ENCODE peak calls at places on chromosomes 2 and 18, in five cellular contexts. A, G, D, E and R are unnamed samples.

GRCh38 chr18:3450358-3451107 is 561 bp downstream of the TGIF1 start:
- DNase-seq in A (peak; percentile 71), G (peak; percentile 52), D (no peak), E (peak; percentile 71), R (peak; percentile 49)

GRCh38 chr2:10084567-10084910 is 4.3 kb upstream of the CYS1 start:
- DNase-seq in A (no peak), G (no peak), D (no peak), E (no peak), R (no peak)

GRCh38 chr2:99883356-99883867 is 259.0 kb downstream of the AFF3 start:
- DNase-seq in A (no peak), G (peak; percentile 30), D (no peak), E (no peak), R (no peak)

GRCh38 chr2:213175673-213176247 is 24.3 kb upstream of the IKZF2 start:
- DNase-seq in A (no peak), G (peak; percentile 59), D (no peak), E (no peak), R (no peak)

GRCh38 chr2:22907330-22907729 is 477.6 kb upstream of the KLHL29 start:
- DNase-seq in A (no peak), G (no peak), D (no peak), E (peak; percentile 73), R (no peak)

GRCh38 chr2:98394595-98395153 is 48.4 kb downstream of the CNGA3 start:
- DNase-seq in A (no peak), G (no peak), D (peak; percentile 15), E (no peak), R (no peak)

GRCh38 chr2:218981390-218982311 is 3.3 kb downstream of the FEV start:
- DNase-seq in A (no peak), G (no peak), D (peak; percentile 81), E (no peak), R (no peak)

GRCh38 chr2:214628091-214628490 is 181.4 kb downstream of the BARD1 start:
- DNase-seq in A (no peak), G (no peak), D (no peak), E (no peak), R (no peak)

GRCh38 chr2:240593026-240593702 is 6.6 kb downstream of the CAPN10 start:
- DNase-seq in A (no peak), G (no peak), D (no peak), E (no peak), R (no peak)

GRCh38 chr2:99643824-99644787 is 154.3 kb upstream of the REV1 start:
- DNase-seq in A (no peak), G (peak; percentile 68), D (no peak), E (no peak), R (no peak)

GRCh38 chr2:45945182-45945779 is 293.8 kb downstream of the PRKCE start:
- DNase-seq in A (no peak), G (no peak), D (no peak), E (no peak), R (no peak)

GRCh38 chr2:71923887-71924533 is 223.7 kb downstream of the CYP26B1 start:
- DNase-seq in A (no peak), G (peak; percentile 85), D (peak; percentile 94), E (peak; percentile 58), R (peak; percentile 68)

GRCh38 chr2:219205981-219206441 is 571 bp upstream of the ZFAND2B start:
- DNase-seq in A (no peak), G (no peak), D (no peak), E (no peak), R (no peak)

DNA sequence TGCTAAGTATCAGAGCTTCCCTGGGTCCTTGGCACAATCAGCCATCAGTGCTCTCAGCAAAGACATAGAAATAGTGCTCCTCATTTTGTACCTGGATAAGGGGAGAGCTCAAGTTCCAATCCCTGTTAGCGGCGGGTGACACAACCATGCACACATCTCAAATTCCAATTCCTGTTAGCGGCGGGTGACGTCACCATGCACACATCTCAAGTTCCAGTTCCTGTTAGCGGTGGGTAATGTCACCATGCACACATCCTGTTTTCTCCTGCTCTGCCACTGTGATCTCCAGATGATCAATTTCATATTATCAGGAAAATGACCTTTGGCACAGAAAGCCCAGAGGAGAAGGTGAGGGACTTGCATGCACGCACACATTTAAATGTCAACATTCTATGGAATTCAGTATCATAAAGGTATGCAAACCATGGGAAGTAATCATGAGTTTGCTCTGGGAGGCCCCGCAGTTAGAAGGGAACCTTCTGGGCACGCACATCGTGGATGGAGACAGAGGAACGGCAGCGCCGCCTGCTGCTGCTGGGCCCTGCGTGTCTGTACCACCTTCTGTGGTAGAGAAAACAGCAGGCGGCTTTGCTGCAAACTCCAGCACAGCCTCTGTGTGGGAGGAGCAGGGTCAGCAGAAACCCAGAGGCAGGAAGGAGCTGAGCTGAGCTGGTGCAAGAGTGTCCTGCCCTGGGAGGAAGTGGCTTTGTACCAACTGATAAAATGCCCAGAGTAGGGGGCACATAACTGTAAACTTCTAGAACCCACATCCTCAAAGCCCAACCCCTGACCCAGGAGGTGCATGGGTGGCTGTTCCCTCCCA is 77.8 kb downstream of the MBP start:
- DNase-seq in A (peak; percentile 69), G (peak; percentile 93), D (peak; percentile 86), E (peak; percentile 83), R (peak; percentile 60)
- TF ChIP-seq CTCF in A (peak; percentile 53), G (peak; percentile 85), D (peak; percentile 71), E (peak; percentile 54), R (no peak)

GRCh38 chr18:44096016-44096415 is 584.7 kb upstream of the SETBP1 start:
- DNase-seq in A (no peak), G (peak; percentile 29), D (no peak), E (no peak), R (no peak)

GRCh38 chr18:44093253-44093652 is 587.4 kb upstream of the SETBP1 start:
- DNase-seq in A (no peak), G (no peak), D (no peak), E (no peak), R (no peak)

DNA sequence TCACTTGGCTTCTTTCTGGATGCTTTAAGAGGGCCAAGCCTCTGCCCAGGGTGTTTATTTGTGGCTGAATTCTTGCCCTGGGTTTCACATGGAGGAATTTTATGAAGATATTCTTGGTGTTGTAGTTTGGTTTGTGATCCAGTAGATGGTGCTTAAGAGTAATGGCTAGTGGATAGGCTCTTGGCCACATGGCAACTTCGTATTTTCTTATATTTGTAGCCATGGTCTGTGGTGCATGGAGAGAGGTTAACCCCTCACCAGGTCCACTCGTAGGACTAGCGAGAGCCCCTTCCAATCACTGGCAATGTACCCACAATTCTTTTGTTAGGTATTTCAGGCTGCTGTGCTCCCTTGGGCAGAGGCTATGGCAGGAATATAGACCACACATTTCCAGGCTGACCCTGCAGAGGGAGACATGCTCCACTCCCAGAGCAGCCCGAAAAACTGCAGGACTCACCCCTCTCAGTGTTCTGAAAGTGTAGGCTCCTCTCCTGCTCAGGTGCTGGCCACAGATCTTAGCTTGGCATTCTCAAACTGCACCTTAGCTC is 582.1 kb upstream of the SETBP1 start:
- DNase-seq in A (no peak), G (peak; percentile 53), D (peak; percentile 85), E (no peak), R (no peak)
- TF ChIP-seq CTCF in A (no peak), G (peak; percentile 69), D (peak; percentile 75), E (no peak), R (no peak)

GRCh38 chr2:6645672-6646071 is 220.0 kb downstream of the CMPK2 start:
- DNase-seq in A (no peak), G (no peak), D (no peak), E (no peak), R (no peak)
- TF ChIP-seq CTCF in A (no peak), G (no peak), D (no peak), E (no peak), R (no peak)

GRCh38 chr2:236503100-236503499 is 66.5 kb upstream of the ACKR3 start:
- DNase-seq in A (no peak), G (no peak), D (peak; percentile 70), E (no peak), R (no peak)
- TF ChIP-seq CTCF in A (no peak), G (peak; percentile 37), D (peak; percentile 66), E (no peak), R (no peak)

GRCh38 chr18:62828091-62828640 is 112.8 kb downstream of the PHLPP1 start:
- DNase-seq in A (no peak), G (no peak), D (no peak), E (no peak), R (no peak)

GRCh38 chr18:62827397-62827796 is 112.1 kb downstream of the PHLPP1 start:
- DNase-seq in A (no peak), G (no peak), D (no peak), E (no peak), R (no peak)

GRCh38 chr18:62832282-62832681 is 116.9 kb downstream of the PHLPP1 start:
- DNase-seq in A (no peak), G (peak; percentile 37), D (no peak), E (no peak), R (no peak)

GRCh38 chr18:62828852-62829251 is 113.5 kb downstream of the PHLPP1 start:
- DNase-seq in A (no peak), G (no peak), D (no peak), E (no peak), R (no peak)

DNA sequence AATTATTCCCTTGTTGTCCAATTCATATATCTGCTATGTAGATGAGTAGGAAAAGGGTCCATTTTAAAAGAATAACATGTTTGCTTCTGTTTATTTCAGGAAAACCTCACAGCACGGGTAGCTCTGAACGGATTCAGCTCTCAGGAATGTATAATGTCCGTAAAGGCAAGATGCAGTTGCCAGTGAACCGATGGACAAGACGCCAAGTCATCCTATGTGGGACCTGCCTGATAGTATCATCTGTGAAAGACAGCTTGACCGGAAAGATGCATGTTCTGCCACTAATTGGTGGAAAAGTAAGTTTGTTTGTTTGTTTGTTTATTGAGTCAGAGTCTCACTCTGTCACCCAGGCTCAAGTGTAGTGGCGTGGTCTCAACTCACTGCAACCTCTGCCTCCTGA is 114.6 kb downstream of the PHLPP1 start:
- DNase-seq in A (no peak), G (no peak), D (no peak), E (no peak), R (no peak)
- TF ChIP-seq CTCF in A (no peak), G (no peak), D (no peak), E (no peak), R (no peak)

GRCh38 chr2:102843759-102844443 is 82.1 kb downstream of the TMEM182 start:
- DNase-seq in A (no peak), G (no peak), D (no peak), E (no peak), R (no peak)

GRCh38 chr2:102844911-102845310 is 83.1 kb downstream of the TMEM182 start:
- DNase-seq in A (no peak), G (no peak), D (no peak), E (no peak), R (no peak)

GRCh38 chr2:102850888-102851287 is 89.1 kb downstream of the TMEM182 start:
- DNase-seq in A (no peak), G (no peak), D (no peak), E (no peak), R (no peak)

GRCh38 chr2:102848366-102848839 is 86.6 kb downstream of the TMEM182 start:
- DNase-seq in A (no peak), G (peak; percentile 28), D (peak; percentile 96), E (peak; percentile 67), R (peak; percentile 81)
- TF ChIP-seq CTCF in A (no peak), G (peak; percentile 32), D (peak; percentile 58), E (no peak), R (no peak)